ENCODE peak calls at places on chromosomes 11 and 22, in four cellular contexts. A is CD4-positive, CD25-positive, alpha-beta regulatory T cell; R is astrocyte; F is SK-N-SH. C is an unnamed sample. For H3K4me1, the result is how much of the 10 kb centered on the place peaks cover.

GRCh38 chr11:92504534-92504933 is 279.9 kb downstream of the FAT3 start:
- DNase-seq in R (no peak), A (no peak), F (no peak), C (no peak)

GRCh38 chr11:8839957-8840945 is 70.7 kb upstream of the AKIP1 start:
- DNase-seq in A (no peak), F (no peak), R (peak), C (peak)

GRCh38 chr22:29626497-29627195 is 23.2 kb downstream of the NF2 start:
- DNase-seq in A (no peak), R (peak), F (no peak), C (peak)

GRCh38 chr11:74008373-74009229 is at the start of gene UCP3:
- DNase-seq in F (no peak), R (no peak), A (no peak), C (no peak)

GRCh38 chr11:78039919-78040671 is 17.0 kb upstream of the KCTD14 start:
- DNase-seq in F (peak), A (no peak), R (peak), C (peak)

GRCh38 chr22:31084811-31085492 is 3.8 kb downstream of the SMTN start:
- DNase-seq in R (peak), F (peak), A (peak), C (peak)

GRCh38 chr11:114090225-114090624 is 30.7 kb downstream of the ZBTB16 start:
- DNase-seq in F (no peak), A (no peak), R (no peak), C (no peak)

GRCh38 chr11:71423181-71423790 is 24.9 kb downstream of the DHCR7 start:
- DNase-seq in F (no peak), R (no peak), A (no peak), C (no peak)

GRCh38 chr11:61980783-61981541 is 13.5 kb upstream of the FTH1 start:
- DNase-seq in F (no peak), A (no peak), R (no peak), C (peak)

GRCh38 chr22:30568137-30568805 is 6.2 kb downstream of the GAL3ST1 start:
- DNase-seq in F (no peak), A (no peak), R (no peak), C (no peak)

GRCh38 chr11:89436071-89436470 is 55.1 kb downstream of the NOX4 start:
- DNase-seq in F (no peak), A (no peak), R (peak), C (peak)

GRCh38 chr11:48093323-48093722 is 113.0 kb downstream of the PTPRJ start:
- DNase-seq in A (no peak), R (no peak), F (no peak), C (no peak)

GRCh38 chr22:43829904-43830851 is 18.1 kb upstream of the EFCAB6 start:
- DNase-seq in R (peak), A (no peak), F (peak), C (peak)

DNA sequence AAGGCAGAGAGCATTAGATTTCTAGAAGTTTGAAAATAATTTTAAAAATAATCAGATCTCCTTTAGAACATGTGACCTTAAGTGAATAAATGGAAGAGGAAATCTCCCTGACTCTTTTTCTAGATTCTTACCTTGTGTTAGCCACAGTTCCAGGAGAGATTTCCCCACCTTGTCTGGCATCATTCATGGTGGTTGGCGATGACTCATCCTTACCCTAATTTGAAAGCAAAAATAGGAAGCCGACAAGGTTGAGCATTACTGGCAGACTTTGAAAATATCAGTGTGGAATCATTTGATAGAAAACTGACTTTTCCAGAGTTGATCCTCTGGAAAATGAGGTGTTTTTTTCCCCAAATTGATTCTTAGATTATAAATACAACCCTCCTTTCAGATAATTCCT is 48.1 kb downstream of the CNTN5 start:
- DNase-seq in R (no peak), F (no peak), A (no peak), C (no peak)
- H3K4me1 ChIP-seq in R (under half), F (under half), A (under half), C (under half)

GRCh38 chr11:83073248-83073647 is 1.6 kb upstream of the RAB30 start:
- DNase-seq in R (no peak), F (no peak), A (peak), C (no peak)
- H3K4me3 ChIP-seq in R (peak), F (peak), A (peak), C (peak)

DNA sequence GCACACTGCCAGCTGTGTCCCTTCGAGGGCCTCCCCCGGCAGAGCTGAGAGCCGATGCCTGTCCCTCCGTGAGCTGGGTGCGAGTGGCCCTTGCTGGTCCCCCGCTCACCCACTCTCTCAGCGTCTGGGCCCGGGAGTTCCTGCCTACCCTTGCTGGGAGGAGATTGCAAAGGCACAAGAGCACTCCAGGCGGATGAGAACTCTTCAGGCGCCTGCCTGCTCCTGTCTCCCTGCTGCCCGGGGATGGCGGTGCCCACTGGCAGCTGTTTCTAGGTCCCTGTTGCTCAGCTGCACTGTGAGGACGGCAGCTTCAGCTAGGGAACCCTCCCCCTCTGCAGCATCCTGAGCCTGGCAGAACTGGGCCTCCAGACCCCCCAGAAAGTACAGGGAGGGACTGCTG is 61.1 kb downstream of the FLRT1 start:
- DNase-seq in R (no peak), A (no peak), F (no peak), C (no peak)
- H3K4me1 ChIP-seq in R (under half), A (under half), F (under half), C (under half)

DNA sequence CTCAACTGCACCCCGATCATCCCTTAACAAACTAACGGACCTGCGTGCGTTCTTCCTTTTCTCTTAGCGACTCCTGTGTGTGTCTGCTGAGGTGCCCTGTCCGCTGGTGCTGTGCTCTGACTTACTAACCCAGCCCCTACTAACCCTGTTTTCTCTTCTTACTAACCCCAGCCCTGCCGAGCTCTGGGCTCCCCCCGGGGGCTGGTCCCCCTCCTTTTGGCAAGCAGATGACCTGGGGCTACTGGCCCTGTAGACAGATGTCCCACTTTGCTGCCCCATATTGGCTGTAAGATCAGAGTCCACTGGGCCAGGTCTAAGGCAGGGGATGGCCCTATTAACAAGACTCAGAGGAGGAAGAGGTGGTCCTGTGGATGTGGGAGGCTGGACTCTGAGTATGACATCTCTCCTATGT is 14.7 kb downstream of the MIAT start:
- DNase-seq in F (no peak), A (peak), R (no peak), C (no peak)
- H3K4me3 ChIP-seq in F (peak), A (peak), R (peak), C (peak)